ENCODE peak calls at places on chromosomes 6 and 20, in four cellular contexts. One of them, this sample, is unnamed.

GRCh38 chr20:63116412-63117106 is 99.4 kb downstream of the YTHDF1 start:
- DNase-seq in upper lobe of left lung: no peak
- DNase-seq in HL-60: no peak
- DNase-seq in GM23338: peak
- DNase-seq in this sample: no peak

GRCh38 chr6:108526739-108527174 is 34.0 kb upstream of the FOXO3 start:
- DNase-seq in upper lobe of left lung: no peak
- DNase-seq in GM23338: peak
- DNase-seq in HL-60: no peak
- DNase-seq in this sample: no peak

GRCh38 chr6:39154705-39155104 is 39.7 kb upstream of the SAYSD1 start:
- DNase-seq in GM23338: no peak
- DNase-seq in HL-60: no peak
- DNase-seq in upper lobe of left lung: no peak
- DNase-seq in this sample: no peak

GRCh38 chr6:166106076-166106686 is 61.5 kb downstream of the TBXT start:
- DNase-seq in GM23338: peak
- DNase-seq in HL-60: peak
- DNase-seq in upper lobe of left lung: peak
- DNase-seq in this sample: peak

GRCh38 chr6:11272491-11273192 is 40.2 kb upstream of the NEDD9 start:
- DNase-seq in upper lobe of left lung: no peak
- DNase-seq in GM23338: no peak
- DNase-seq in HL-60: no peak
- DNase-seq in this sample: no peak

GRCh38 chr20:44803383-44803941 is 6.9 kb downstream of the RIMS4 start:
- DNase-seq in GM23338: no peak
- DNase-seq in HL-60: no peak
- DNase-seq in upper lobe of left lung: no peak
- DNase-seq in this sample: no peak

GRCh38 chr6:33609444-33610034 is 11.6 kb upstream of the ITPR3 start:
- DNase-seq in GM23338: no peak
- DNase-seq in HL-60: no peak
- DNase-seq in upper lobe of left lung: no peak
- DNase-seq in this sample: no peak

GRCh38 chr20:46398963-46399362 is 7.5 kb downstream of the ELMO2 start:
- DNase-seq in GM23338: no peak
- DNase-seq in HL-60: no peak
- DNase-seq in upper lobe of left lung: no peak
- DNase-seq in this sample: no peak

GRCh38 chr6:125791151-125791819 is 525 bp downstream of the NCOA7 start:
- DNase-seq in GM23338: peak
- DNase-seq in upper lobe of left lung: peak
- DNase-seq in HL-60: peak
- DNase-seq in this sample: no peak

GRCh38 chr20:49885558-49886332 is 29.6 kb downstream of the SPATA2 start:
- DNase-seq in upper lobe of left lung: no peak
- DNase-seq in GM23338: peak
- DNase-seq in HL-60: no peak
- DNase-seq in this sample: no peak

GRCh38 chr6:499617-500016 is 108.1 kb downstream of the IRF4 start:
- DNase-seq in HL-60: no peak
- DNase-seq in upper lobe of left lung: no peak
- DNase-seq in GM23338: no peak
- DNase-seq in this sample: no peak

GRCh38 chr6:101956961-101957360 is 563.5 kb downstream of the GRIK2 start:
- DNase-seq in HL-60: no peak
- DNase-seq in upper lobe of left lung: no peak
- DNase-seq in GM23338: no peak
- DNase-seq in this sample: peak

GRCh38 chr6:121932071-121933009 is 467.1 kb upstream of the HSF2 start:
- DNase-seq in HL-60: no peak
- DNase-seq in upper lobe of left lung: peak
- DNase-seq in GM23338: peak
- DNase-seq in this sample: no peak

GRCh38 chr6:134419717-134420116 is 101.8 kb upstream of the SGK1 start:
- DNase-seq in HL-60: no peak
- DNase-seq in upper lobe of left lung: no peak
- DNase-seq in GM23338: no peak
- DNase-seq in this sample: no peak

GRCh38 chr6:18493421-18493891 is 106.3 kb downstream of the RNF144B start:
- DNase-seq in HL-60: no peak
- DNase-seq in GM23338: no peak
- DNase-seq in upper lobe of left lung: peak
- DNase-seq in this sample: no peak

GRCh38 chr6:5509106-5509505 is 247.8 kb downstream of the FARS2 start:
- DNase-seq in upper lobe of left lung: no peak
- DNase-seq in GM23338: no peak
- DNase-seq in HL-60: no peak
- DNase-seq in this sample: no peak

GRCh38 chr20:53202781-53203180 is 230.6 kb downstream of the TSHZ2 start:
- DNase-seq in upper lobe of left lung: no peak
- DNase-seq in HL-60: no peak
- DNase-seq in GM23338: no peak
- DNase-seq in this sample: no peak

GRCh38 chr6:76644231-76644630 is 571.8 kb upstream of the IMPG1 start:
- DNase-seq in HL-60: no peak
- DNase-seq in GM23338: no peak
- DNase-seq in upper lobe of left lung: no peak
- DNase-seq in this sample: no peak

GRCh38 chr6:7261030-7261841 is 51.8 kb downstream of the SSR1 start:
- DNase-seq in HL-60: no peak
- DNase-seq in upper lobe of left lung: peak
- DNase-seq in GM23338: peak
- DNase-seq in this sample: no peak

GRCh38 chr6:33621396-33622388 is 570 bp downstream of the ITPR3 start:
- DNase-seq in upper lobe of left lung: peak
- DNase-seq in HL-60: no peak
- DNase-seq in GM23338: peak
- DNase-seq in this sample: no peak

GRCh38 chr6:5532941-5533340 is 271.6 kb downstream of the FARS2 start:
- DNase-seq in HL-60: no peak
- DNase-seq in GM23338: no peak
- DNase-seq in upper lobe of left lung: no peak
- DNase-seq in this sample: no peak

GRCh38 chr6:82984720-82985119 is 80.9 kb downstream of the UBE3D start:
- DNase-seq in GM23338: no peak
- DNase-seq in HL-60: no peak
- DNase-seq in upper lobe of left lung: no peak
- DNase-seq in this sample: no peak

GRCh38 chr6:116438590-116439448 is 22.4 kb upstream of the CALHM6 start:
- DNase-seq in HL-60: no peak
- DNase-seq in GM23338: no peak
- DNase-seq in upper lobe of left lung: no peak
- DNase-seq in this sample: peak

GRCh38 chr20:33209789-33210188 is 7.4 kb upstream of the BPIFA3 start:
- DNase-seq in HL-60: peak
- DNase-seq in GM23338: peak
- DNase-seq in upper lobe of left lung: peak
- DNase-seq in this sample: no peak

GRCh38 chr20:24589845-24590192 is 120.4 kb downstream of the SYNDIG1 start:
- DNase-seq in upper lobe of left lung: no peak
- DNase-seq in HL-60: no peak
- DNase-seq in GM23338: no peak
- DNase-seq in this sample: no peak

GRCh38 chr20:47400685-47401084 is 44.2 kb upstream of the ZMYND8 start:
- DNase-seq in GM23338: peak
- DNase-seq in HL-60: no peak
- DNase-seq in upper lobe of left lung: no peak
- DNase-seq in this sample: no peak

GRCh38 chr20:48295445-48295903 is 510.2 kb upstream of the SULF2 start:
- DNase-seq in HL-60: no peak
- DNase-seq in upper lobe of left lung: no peak
- DNase-seq in GM23338: peak
- DNase-seq in this sample: no peak

GRCh38 chr6:55260181-55260580 is 67.1 kb upstream of the GFRAL start:
- DNase-seq in GM23338: no peak
- DNase-seq in HL-60: no peak
- DNase-seq in upper lobe of left lung: no peak
- DNase-seq in this sample: no peak

GRCh38 chr6:130913119-130913518 is 85.9 kb downstream of the SMLR1 start:
- DNase-seq in upper lobe of left lung: no peak
- DNase-seq in HL-60: no peak
- DNase-seq in GM23338: peak
- DNase-seq in this sample: no peak

GRCh38 chr6:24600903-24601302 is 45.1 kb downstream of the KIAA0319 start:
- DNase-seq in GM23338: peak
- DNase-seq in HL-60: no peak
- DNase-seq in upper lobe of left lung: no peak
- DNase-seq in this sample: no peak

GRCh38 chr6:55528624-55529023 is 50.4 kb downstream of the HMGCLL1 start:
- DNase-seq in GM23338: peak
- DNase-seq in upper lobe of left lung: no peak
- DNase-seq in HL-60: no peak
- DNase-seq in this sample: no peak

GRCh38 chr6:49553353-49553752 is 2.9 kb downstream of the C6orf141 start:
- DNase-seq in upper lobe of left lung: no peak
- DNase-seq in HL-60: no peak
- DNase-seq in GM23338: no peak
- DNase-seq in this sample: no peak
- H3K27ac ChIP-seq in upper lobe of left lung: no peak
- H3K27ac ChIP-seq in HL-60: no peak
- H3K27ac ChIP-seq in GM23338: no peak
- H3K27ac ChIP-seq in this sample: no peak

GRCh38 chr6:35474129-35474977 is 6.2 kb downstream of the RPL10A start:
- DNase-seq in upper lobe of left lung: no peak
- DNase-seq in GM23338: peak
- DNase-seq in HL-60: no peak
- DNase-seq in this sample: no peak
- TF ChIP-seq POLR2AphosphoS5 in upper lobe of left lung: no peak
- TF ChIP-seq POLR2AphosphoS5 in GM23338: peak
- TF ChIP-seq POLR2AphosphoS5 in HL-60: peak
- TF ChIP-seq POLR2AphosphoS5 in this sample: peak

GRCh38 chr6:145801021-145801420 is 13.6 kb downstream of the FBXO30 start:
- DNase-seq in upper lobe of left lung: no peak
- DNase-seq in GM23338: no peak
- DNase-seq in HL-60: no peak
- DNase-seq in this sample: no peak

GRCh38 chr6:145798530-145798929 is 16.1 kb downstream of the FBXO30 start:
- DNase-seq in GM23338: peak
- DNase-seq in HL-60: no peak
- DNase-seq in upper lobe of left lung: no peak
- DNase-seq in this sample: no peak

GRCh38 chr6:145802141-145802540 is 12.5 kb downstream of the FBXO30 start:
- DNase-seq in GM23338: no peak
- DNase-seq in HL-60: no peak
- DNase-seq in upper lobe of left lung: no peak
- DNase-seq in this sample: no peak
- H3K27ac ChIP-seq in GM23338: no peak
- H3K27ac ChIP-seq in HL-60: no peak
- H3K27ac ChIP-seq in upper lobe of left lung: no peak
- H3K27ac ChIP-seq in this sample: no peak

GRCh38 chr20:1391640-1392442 is 1.0 kb downstream of the FKBP1A start:
- DNase-seq in GM23338: peak
- DNase-seq in HL-60: no peak
- DNase-seq in upper lobe of left lung: peak
- DNase-seq in this sample: no peak
- TF ChIP-seq POLR2AphosphoS5 in GM23338: no peak
- TF ChIP-seq POLR2AphosphoS5 in HL-60: peak
- TF ChIP-seq POLR2AphosphoS5 in upper lobe of left lung: no peak
- TF ChIP-seq POLR2AphosphoS5 in this sample: no peak

DNA sequence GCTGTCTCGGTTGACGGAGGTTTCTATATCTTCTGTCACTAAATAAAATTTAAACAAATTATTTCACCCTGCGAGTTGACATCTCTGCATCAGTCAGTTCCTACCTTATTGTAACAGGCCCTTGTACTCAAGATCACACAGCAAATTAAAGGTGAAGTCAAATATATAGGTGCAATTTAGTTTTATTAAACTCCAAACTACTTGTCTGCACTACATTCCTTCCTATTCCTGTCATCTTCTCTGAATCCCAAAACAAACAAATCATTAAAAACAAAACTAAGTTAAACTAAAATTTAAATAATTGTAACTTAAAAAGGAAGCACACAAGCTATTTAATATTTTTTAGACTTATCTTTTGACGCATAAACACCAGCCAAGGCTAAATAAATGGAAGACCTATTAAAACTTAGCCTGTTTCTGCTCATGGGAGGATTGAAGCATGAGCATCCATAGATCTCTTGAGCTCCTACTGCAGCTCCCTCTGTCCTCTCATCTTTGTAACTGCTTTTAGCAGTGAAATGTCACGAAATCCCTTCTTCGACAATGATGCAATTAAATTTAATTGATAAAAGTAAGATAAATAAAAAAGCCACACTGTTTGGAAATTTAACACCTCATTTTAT is 1152.3 kb upstream of the GJE1 start:
- DNase-seq in HL-60: no peak
- DNase-seq in upper lobe of left lung: no peak
- DNase-seq in GM23338: peak
- DNase-seq in this sample: no peak
- H3K27ac ChIP-seq in HL-60: no peak
- H3K27ac ChIP-seq in upper lobe of left lung: no peak
- H3K27ac ChIP-seq in GM23338: no peak
- H3K27ac ChIP-seq in this sample: peak

GRCh38 chr20:18511566-18511965 is 3.8 kb downstream of the SEC23B start:
- DNase-seq in upper lobe of left lung: no peak
- DNase-seq in GM23338: no peak
- DNase-seq in HL-60: no peak
- DNase-seq in this sample: no peak

GRCh38 chr20:18506744-18507143 is 996 bp upstream of the SEC23B start:
- DNase-seq in GM23338: peak
- DNase-seq in upper lobe of left lung: no peak
- DNase-seq in HL-60: peak
- DNase-seq in this sample: no peak

GRCh38 chr20:18504479-18505060 is 3.2 kb upstream of the SEC23B start:
- DNase-seq in upper lobe of left lung: no peak
- DNase-seq in HL-60: no peak
- DNase-seq in GM23338: peak
- DNase-seq in this sample: no peak

GRCh38 chr20:18513208-18513607 is 5.5 kb downstream of the SEC23B start:
- DNase-seq in upper lobe of left lung: peak
- DNase-seq in HL-60: peak
- DNase-seq in GM23338: no peak
- DNase-seq in this sample: no peak

GRCh38 chr20:18507218-18508191 is at the start of gene SEC23B:
- DNase-seq in GM23338: peak
- DNase-seq in HL-60: peak
- DNase-seq in upper lobe of left lung: peak
- DNase-seq in this sample: peak
- TF ChIP-seq POLR2AphosphoS5 in GM23338: peak
- TF ChIP-seq POLR2AphosphoS5 in HL-60: peak
- TF ChIP-seq POLR2AphosphoS5 in upper lobe of left lung: peak
- TF ChIP-seq POLR2AphosphoS5 in this sample: peak

This sample was measured in SK-N-MC.